ENCODE peak calls at places on chromosomes 2 and 18, in five cellular contexts. D, K, Z, T and V are unnamed samples.

GRCh38 chr2:210376618-210377175 is 61.7 kb upstream of the MYL1 start:
- DNase-seq in T (no peak), K (no peak), Z (no peak), D (no peak), V (no peak)

GRCh38 chr2:19209575-19210341 is 148.7 kb downstream of the OSR1 start:
- DNase-seq in D (no peak), Z (no peak), K (no peak), T (no peak), V (no peak)

GRCh38 chr18:5894613-5895299 is 566 bp downstream of the TMEM200C start:
- DNase-seq in T (no peak), K (peak; percentile 3), Z (peak; percentile 21), D (no peak), V (peak; percentile 62)

GRCh38 chr2:52128081-52128480 is 1096.1 kb upstream of the NRXN1 start:
- DNase-seq in T (no peak), D (no peak), Z (no peak), K (no peak), V (no peak)

GRCh38 chr2:96431319-96431718 is 73.8 kb downstream of the NEURL3 start:
- DNase-seq in K (no peak), Z (no peak), D (no peak), T (no peak), V (no peak)

GRCh38 chr2:55123851-55124269 is 73.6 kb upstream of the RTN4 start:
- DNase-seq in K (no peak), D (no peak), T (no peak), Z (no peak), V (no peak)

GRCh38 chr18:69752737-69753380 is 194.8 kb downstream of the CD226 start:
- DNase-seq in D (no peak), T (no peak), Z (no peak), K (no peak), V (no peak)

GRCh38 chr18:52426462-52426861 is 86.5 kb downstream of the DCC start:
- DNase-seq in D (no peak), T (no peak), Z (no peak), K (no peak), V (no peak)

GRCh38 chr2:212619954-212620353 is 81.4 kb upstream of the ERBB4 start:
- DNase-seq in K (no peak), Z (no peak), D (no peak), T (peak; percentile 4), V (no peak)

GRCh38 chr2:56184500-56184996 is 758 bp downstream of the CCDC85A start:
- DNase-seq in D (peak; percentile 7), K (peak; percentile 57), T (no peak), Z (peak; percentile 49), V (no peak)

GRCh38 chr2:1988049-1988448 is 243.7 kb upstream of the PXDN start:
- DNase-seq in T (no peak), Z (no peak), D (no peak), K (no peak), V (no peak)

GRCh38 chr2:238771193-238771592 is 76.7 kb upstream of the TWIST2 start:
- DNase-seq in Z (no peak), K (peak; percentile 57), T (peak; percentile 40), D (no peak), V (no peak)

GRCh38 chr18:37385846-37386435 is 179.7 kb downstream of the CELF4 start:
- DNase-seq in T (peak; percentile 64), D (peak; percentile 51), Z (peak; percentile 56), K (peak; percentile 79), V (peak; percentile 65)

GRCh38 chr2:85655961-85656403 is 12.0 kb downstream of the SFTPB start:
- DNase-seq in Z (no peak), T (no peak), D (no peak), K (peak; percentile 58), V (no peak)

GRCh38 chr18:65235966-65236634 is 514.7 kb upstream of the CDH7 start:
- DNase-seq in K (no peak), T (no peak), D (no peak), Z (peak; percentile 20), V (no peak)

GRCh38 chr2:37781028-37781427 is 109.6 kb upstream of the CDC42EP3 start:
- DNase-seq in D (no peak), T (peak; percentile 60), K (peak; percentile 79), Z (no peak), V (no peak)

GRCh38 chr2:66370824-66371223 is 64.1 kb upstream of the MEIS1 start:
- DNase-seq in K (no peak), T (no peak), Z (no peak), D (no peak), V (no peak)